ENCODE peak calls at places on chromosomes 2 and 18, in eight cellular contexts. G is psoas muscle; V is H9; D is neural progenitor cell; E is CD4-positive, CD25-positive, alpha-beta regulatory T cell; J is ovary; H is thoracic aorta; M is lung. T is an unnamed sample.

GRCh38 chr2:47344890-47345583 is 57.9 kb upstream of the MSH2 start:
- DNase-seq in G (peak; percentile 46), V (peak; percentile 99), D (peak; percentile 97), E (no peak), J (peak; percentile 73), H (no peak), M (peak; percentile 84), T (no peak)

GRCh38 chr2:166775176-166775575 is 113.1 kb upstream of the XIRP2 start:
- DNase-seq in G (no peak), V (no peak), D (no peak), E (no peak), J (no peak), H (no peak), M (no peak), T (no peak)

GRCh38 chr2:224145751-224146355 is 106.8 kb upstream of the SERPINE2 start:
- DNase-seq in G (peak; percentile 16), V (no peak), D (no peak), E (no peak), J (no peak), H (no peak), M (no peak), T (peak; percentile 61)

GRCh38 chr2:57443985-57444501 is 602.6 kb upstream of the VRK2 start:
- DNase-seq in G (no peak), V (no peak), D (no peak), E (no peak), J (no peak), H (no peak), M (no peak), T (no peak)

GRCh38 chr18:10228380-10228779 is 226.1 kb upstream of the APCDD1 start:
- DNase-seq in G (no peak), V (no peak), D (no peak), E (no peak), J (no peak), H (no peak), M (no peak), T (no peak)

GRCh38 chr2:169071455-169071854 is 2.1 kb downstream of the DHRS9 start:
- DNase-seq in G (no peak), V (no peak), D (no peak), E (no peak), J (no peak), H (no peak), M (no peak), T (no peak)

GRCh38 chr2:10424051-10424450 is 24.1 kb downstream of the ODC1 start:
- DNase-seq in G (no peak), V (no peak), D (peak; percentile 39), E (no peak), J (no peak), H (no peak), M (no peak), T (no peak)

GRCh38 chr2:137237055-137237454 is 471.7 kb downstream of the THSD7B start:
- DNase-seq in G (no peak), V (no peak), D (no peak), E (no peak), J (no peak), H (no peak), M (no peak), T (no peak)

GRCh38 chr2:36352024-36352398 is 3.6 kb upstream of the CRIM1 start:
- DNase-seq in G (no peak), V (peak; percentile 36), D (peak; percentile 65), E (no peak), J (no peak), H (no peak), M (no peak), T (no peak)

GRCh38 chr18:2402084-2402483 is 169.2 kb downstream of the METTL4 start:
- DNase-seq in G (no peak), V (no peak), D (no peak), E (no peak), J (no peak), H (no peak), M (no peak), T (no peak)

GRCh38 chr2:198102841-198103240 is 298.4 kb downstream of the PLCL1 start:
- DNase-seq in G (no peak), V (no peak), D (no peak), E (no peak), J (no peak), H (no peak), M (no peak), T (no peak)

GRCh38 chr2:149904352-149904751 is 316.8 kb upstream of the MMADHC start:
- DNase-seq in G (no peak), V (no peak), D (no peak), E (no peak), J (no peak), H (no peak), M (no peak), T (no peak)

GRCh38 chr2:57598552-57598951 is 448.1 kb upstream of the VRK2 start:
- DNase-seq in G (no peak), V (no peak), D (no peak), E (no peak), J (no peak), H (no peak), M (no peak), T (no peak)

GRCh38 chr2:196440413-196440812 is 199.1 kb upstream of the CCDC150 start:
- DNase-seq in G (no peak), V (no peak), D (no peak), E (no peak), J (no peak), H (no peak), M (no peak), T (no peak)

GRCh38 chr2:86037141-86037794 is 68.4 kb downstream of the POLR1A start:
- DNase-seq in G (peak; percentile 72), V (no peak), D (no peak), E (no peak), J (peak; percentile 79), H (peak; percentile 55), M (peak; percentile 83), T (no peak)

GRCh38 chr2:218516614-218517013 is 51.5 kb downstream of the USP37 start:
- DNase-seq in G (no peak), V (no peak), D (peak; percentile 16), E (no peak), J (no peak), H (no peak), M (no peak), T (no peak)

GRCh38 chr2:88066543-88066942 is 1.1 kb upstream of the SMYD1 start:
- DNase-seq in G (no peak), V (no peak), D (no peak), E (no peak), J (no peak), H (no peak), M (no peak), T (no peak)

GRCh38 chr2:36729067-36729466 is 32.6 kb downstream of the VIT start:
- DNase-seq in G (no peak), V (no peak), D (no peak), E (no peak), J (no peak), H (no peak), M (no peak), T (no peak)

DNA sequence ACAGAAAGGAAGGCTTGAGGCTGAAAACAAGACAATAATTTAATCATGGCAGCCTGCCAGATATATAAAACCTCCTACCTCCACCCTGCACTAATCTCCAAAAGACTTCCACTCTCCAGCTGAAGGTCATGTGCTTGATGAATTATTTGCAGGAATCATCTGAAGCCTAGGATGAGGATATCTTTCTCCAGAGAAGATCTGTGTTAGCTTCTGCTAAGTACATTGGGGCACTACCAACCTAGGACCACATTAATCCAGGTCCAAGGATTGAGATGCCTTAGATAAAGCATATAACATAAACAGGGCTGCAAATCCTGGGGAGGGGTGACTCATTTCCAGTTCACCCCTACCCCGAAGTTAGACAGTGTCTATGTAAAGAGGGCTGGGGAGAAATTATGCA is 80.5 kb upstream of the FRZB start:
- DNase-seq in G (no peak), V (no peak), D (no peak), E (no peak), J (no peak), H (no peak), M (no peak), T (no peak)
- H3K27ac ChIP-seq in G (peak overlapping the region; percentile 14), V (no peak overlapping the region), D (no peak overlapping the region), E (no peak overlapping the region), J (no peak overlapping the region), H (no peak overlapping the region), M (no peak overlapping the region), T (no peak overlapping the region)

DNA sequence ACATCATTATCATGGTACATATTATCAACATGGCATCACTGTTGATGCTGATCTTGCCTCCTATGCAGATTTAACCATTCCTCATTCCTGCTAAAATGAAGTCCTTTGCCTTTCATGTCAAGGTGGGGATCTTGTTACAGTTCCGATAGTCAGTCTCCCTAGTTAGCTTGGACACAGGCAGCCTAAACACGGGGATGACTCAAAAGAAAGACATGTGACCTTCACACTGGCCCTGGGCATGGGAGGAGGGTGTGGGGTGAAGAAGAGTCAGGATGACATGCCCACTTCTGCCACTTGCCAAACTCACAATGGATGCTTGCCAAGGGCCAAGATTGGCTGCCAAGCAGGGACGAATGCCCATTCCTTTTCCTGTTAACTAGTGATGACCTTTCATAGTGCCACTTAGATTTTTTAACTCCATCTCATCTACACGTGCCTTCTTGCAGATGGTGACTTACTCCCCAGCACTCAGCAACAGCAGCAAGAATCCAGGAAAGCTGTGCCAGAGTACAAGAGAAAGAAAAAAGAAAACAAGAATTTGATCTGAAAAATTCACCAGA is 13.9 kb upstream of the SLC1A4 start:
- DNase-seq in G (peak; percentile 72), V (no peak), D (no peak), E (no peak), J (peak; percentile 25), H (no peak), M (no peak), T (no peak)
- H3K27ac ChIP-seq in G (peak overlapping the region; percentile 91), V (no peak overlapping the region), D (no peak overlapping the region), E (no peak overlapping the region), J (no peak overlapping the region), H (peak overlapping the region; percentile 14), M (no peak overlapping the region), T (peak overlapping the region; percentile 23)

DNA sequence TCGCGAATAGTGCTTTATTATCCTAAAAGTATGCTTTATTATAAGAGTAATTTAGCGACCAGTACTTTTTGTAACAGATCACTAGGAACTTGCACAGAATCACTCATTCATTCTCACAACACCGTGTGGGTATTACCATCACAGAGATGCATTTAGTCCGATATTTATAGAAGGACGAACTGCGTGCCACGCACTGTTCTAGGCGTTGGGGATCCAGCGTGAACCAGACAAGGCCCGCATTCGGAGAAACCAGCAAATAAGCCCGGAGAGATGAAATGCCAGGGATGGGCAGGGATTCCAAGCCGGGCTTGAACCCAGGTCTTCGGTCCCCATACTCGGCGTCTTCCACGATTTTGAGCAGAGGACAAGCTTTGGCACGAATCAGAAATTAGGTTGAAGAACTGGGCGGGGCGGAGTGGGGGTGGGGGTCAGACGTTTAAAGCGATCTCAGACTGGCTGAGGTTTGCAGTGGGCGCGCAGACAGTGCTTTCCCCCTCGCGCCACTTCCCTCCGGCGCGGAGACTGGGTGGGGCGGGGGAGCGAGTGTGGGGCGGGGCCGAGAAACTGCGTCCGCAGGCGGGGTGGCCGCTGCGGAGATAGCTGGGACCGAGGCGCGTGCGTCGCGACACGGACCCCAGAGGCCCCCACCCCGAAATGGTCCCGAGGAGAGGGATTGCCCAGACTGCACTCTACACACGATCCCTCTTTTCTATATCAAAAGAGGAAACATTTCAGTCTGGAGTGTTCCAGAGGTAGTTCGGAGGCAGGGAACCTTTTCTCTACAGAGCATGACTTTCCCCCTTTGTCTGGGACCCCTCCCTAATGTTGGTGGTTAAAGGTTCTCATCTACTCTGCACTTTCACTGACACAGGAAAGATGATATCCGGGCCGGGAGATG is 1.1 kb upstream of the CXCR4 start:
- DNase-seq in G (peak; percentile 48), V (peak; percentile 60), D (peak; percentile 66), E (peak; percentile 78), J (no peak), H (no peak), M (peak; percentile 53), T (no peak)
- H3K27ac ChIP-seq in G (no peak overlapping the region), V (no peak overlapping the region), D (no peak overlapping the region), E (peak overlapping the region; percentile 94), J (no peak overlapping the region), H (no peak overlapping the region), M (peak overlapping the region; percentile 70), T (no peak overlapping the region)

GRCh38 chr2:43001055-43001378 is 208.6 kb upstream of the HAAO start:
- DNase-seq in G (no peak), V (no peak), D (no peak), E (no peak), J (no peak), H (no peak), M (no peak), T (no peak)
- H3K27ac ChIP-seq in G (no peak overlapping the region), V (no peak overlapping the region), D (no peak overlapping the region), E (no peak overlapping the region), J (no peak overlapping the region), H (no peak overlapping the region), M (no peak overlapping the region), T (no peak overlapping the region)